ENCODE peak calls at places on chromosomes 6 and 20, in seven cellular contexts. I, T, M, A, H, U and L are unnamed samples. For H3K27me3, the result is how much of the 10 kb centered on the place peaks cover.

GRCh38 chr6:52937908-52938307 is 28.4 kb upstream of the GSTA3 start:
- DNase-seq in A (no peak), H (no peak), M (no peak), U (no peak), I (no peak), T (no peak), L (no peak)

GRCh38 chr6:12909828-12910227 is 193.3 kb downstream of the PHACTR1 start:
- DNase-seq in M (no peak), U (no peak), T (no peak), H (no peak), I (no peak), A (no peak), L (no peak)

GRCh38 chr6:112249489-112249888 is 4.9 kb downstream of the LAMA4 start:
- DNase-seq in T (no peak), M (no peak), A (no peak), I (no peak), H (no peak), U (no peak), L (no peak)

GRCh38 chr20:19275630-19276071 is 63.2 kb downstream of the SLC24A3 start:
- DNase-seq in U (peak), T (peak), I (peak), M (no peak), A (no peak), H (no peak), L (no peak)

GRCh38 chr6:130070306-130070705 is 51.9 kb downstream of the L3MBTL3 start:
- DNase-seq in M (no peak), U (no peak), T (no peak), A (no peak), H (no peak), I (no peak), L (no peak)

GRCh38 chr6:79421707-79422484 is 115.3 kb downstream of the LCA5 start:
- DNase-seq in I (no peak), M (peak), H (no peak), A (no peak), T (no peak), U (no peak), L (no peak)

GRCh38 chr6:109239918-109240321 is 142.3 kb downstream of the CD164 start:
- DNase-seq in M (no peak), I (no peak), T (no peak), U (no peak), H (peak), A (no peak), L (no peak)

GRCh38 chr20:24523661-24524060 is 54.2 kb downstream of the SYNDIG1 start:
- DNase-seq in U (no peak), M (no peak), I (no peak), T (no peak), H (no peak), A (no peak), L (no peak)

GRCh38 chr6:17299222-17299621 is 18.1 kb downstream of the RBM24 start:
- DNase-seq in I (no peak), A (no peak), U (no peak), T (no peak), M (no peak), H (no peak), L (no peak)

GRCh38 chr6:168071620-168072019 is 7.4 kb downstream of the FRMD1 start:
- DNase-seq in U (no peak), T (no peak), I (peak), A (no peak), M (no peak), H (peak), L (no peak)

GRCh38 chr20:33704197-33704924 is 15.7 kb downstream of the PXMP4 start:
- DNase-seq in M (no peak), T (no peak), A (no peak), U (no peak), H (no peak), I (no peak), L (no peak)

GRCh38 chr6:82022614-82023102 is 224.9 kb downstream of the IBTK start:
- DNase-seq in T (no peak), U (no peak), I (no peak), M (no peak), H (peak), A (peak), L (no peak)

GRCh38 chr6:22145823-22146379 is 150.9 kb downstream of the PRL start:
- DNase-seq in U (no peak), M (peak), A (no peak), T (no peak), H (no peak), I (no peak), L (peak)

GRCh38 chr6:166692723-166693302 is 65.8 kb upstream of the RPS6KA2 start:
- DNase-seq in A (no peak), I (no peak), H (no peak), U (no peak), M (no peak), T (no peak), L (no peak)

GRCh38 chr20:54475334-54476287 is at the start of gene DOK5:
- DNase-seq in T (no peak), U (peak), M (peak), H (no peak), I (no peak), A (no peak), L (no peak)

GRCh38 chr6:159533016-159533415 is 160.0 kb downstream of the SOD2 start:
- DNase-seq in I (no peak), H (no peak), U (no peak), T (no peak), M (no peak), A (no peak), L (no peak)

GRCh38 chr6:111586554-111586953 is 19.1 kb downstream of the TRAF3IP2 start:
- DNase-seq in H (no peak), U (no peak), A (no peak), T (no peak), I (no peak), M (no peak), L (no peak)

GRCh38 chr6:134911532-134911931 is 38.4 kb downstream of the ALDH8A1 start:
- DNase-seq in I (no peak), T (no peak), H (no peak), A (no peak), U (no peak), M (no peak), L (no peak)

GRCh38 chr6:34047913-34048867 is 97.7 kb downstream of the GRM4 start:
- DNase-seq in I (no peak), A (no peak), H (no peak), T (no peak), U (no peak), M (no peak), L (no peak)

GRCh38 chr20:1187605-1188171 is 2.9 kb upstream of the TMEM74B start:
- DNase-seq in H (peak), I (no peak), A (no peak), U (no peak), T (no peak), M (no peak), L (no peak)

GRCh38 chr20:8658103-8658502 is 410.8 kb upstream of the PLCB4 start:
- DNase-seq in A (no peak), I (no peak), U (no peak), H (no peak), M (no peak), T (no peak), L (no peak)

GRCh38 chr20:15609956-15610355 is 963.3 kb downstream of the KIF16B start:
- DNase-seq in U (no peak), I (no peak), T (no peak), A (no peak), H (no peak), M (no peak), L (no peak)

GRCh38 chr6:105324386-105325000 is 78.4 kb downstream of the PREP start:
- DNase-seq in A (no peak), I (no peak), M (no peak), T (no peak), H (no peak), U (no peak), L (no peak)

GRCh38 chr6:16903470-16903869 is 142.2 kb upstream of the ATXN1 start:
- DNase-seq in I (no peak), H (no peak), M (no peak), T (no peak), A (no peak), U (no peak), L (no peak)

GRCh38 chr20:23159256-23159922 is 73.3 kb upstream of the CD93 start:
- DNase-seq in A (no peak), T (no peak), H (no peak), U (peak), I (peak), M (no peak), L (no peak)
- TF ChIP-seq POLR2AphosphoS5 in A (no peak), T (no peak), H (no peak), U (peak), I (no peak), M (no peak), L (no peak)

DNA sequence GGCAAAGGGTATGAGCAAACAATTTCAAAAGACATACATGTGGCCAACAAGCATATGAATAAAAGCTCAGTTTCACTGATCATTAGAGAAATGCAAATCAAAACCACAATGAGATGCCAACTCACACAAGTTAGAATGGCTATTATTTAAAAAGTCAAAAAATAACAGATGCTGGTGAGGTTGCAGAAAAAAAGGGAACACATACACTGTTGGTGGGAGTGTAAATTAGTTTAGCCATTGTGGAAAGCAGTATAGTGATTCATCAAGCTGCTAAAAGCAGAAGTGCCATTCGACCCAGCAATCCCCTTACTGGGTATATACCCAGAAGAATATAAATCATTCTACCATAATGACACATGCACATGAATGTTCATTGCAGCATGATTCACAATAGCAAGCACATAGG is 6.7 kb upstream of the KHDC1L start:
- DNase-seq in A (no peak), H (no peak), U (no peak), I (no peak), M (no peak), T (no peak), L (no peak)
- H3K27ac ChIP-seq in A (no peak), H (no peak), U (no peak), I (no peak), M (no peak), T (no peak), L (no peak)

DNA sequence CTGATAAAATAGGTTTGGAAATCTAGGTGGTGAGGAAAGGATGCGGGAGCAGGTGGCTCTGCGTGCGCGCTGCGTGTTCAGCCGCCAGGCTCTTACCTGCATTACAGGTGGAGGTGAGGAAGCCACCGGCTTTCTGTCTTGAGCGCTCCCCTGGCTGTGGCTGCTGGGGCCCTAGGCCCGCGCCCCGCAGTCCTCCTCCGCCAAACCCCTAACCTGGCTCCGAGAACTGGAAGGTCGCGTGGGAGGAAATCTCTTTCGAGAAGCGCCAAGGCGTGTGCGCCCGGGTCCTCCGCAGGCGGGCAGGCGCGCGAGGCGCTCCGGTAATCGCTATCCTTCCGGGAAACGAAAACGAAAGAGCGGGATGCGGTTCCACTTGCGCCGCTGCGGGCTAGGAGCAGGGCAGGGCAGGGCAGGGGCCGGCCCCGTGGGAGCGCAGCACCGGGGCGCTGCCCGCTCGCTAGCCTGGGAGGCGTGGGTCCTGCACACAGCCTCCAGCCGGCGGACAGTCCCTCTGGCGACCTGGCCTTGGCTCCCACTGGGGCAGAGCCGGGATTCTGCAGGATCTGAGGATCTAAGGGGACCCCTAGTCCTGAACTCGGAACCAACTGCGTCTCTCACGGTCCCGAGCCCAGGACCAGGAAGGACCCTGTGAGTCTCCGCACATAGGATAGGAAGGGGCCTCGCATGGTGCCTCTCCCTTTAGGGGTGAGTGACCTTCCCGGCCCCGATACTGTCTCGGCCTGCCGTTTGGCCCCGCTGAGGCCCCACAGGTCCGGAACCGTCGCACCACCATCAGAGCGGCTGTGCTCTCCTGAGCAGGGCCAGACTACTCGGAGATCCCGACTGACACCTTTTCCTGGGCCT is at the start of gene ETV7:
- DNase-seq in M (peak), I (peak), T (peak), H (no peak), A (no peak), U (peak), L (no peak)
- H3K27me3 ChIP-seq in M (under half), I (under half), T (under half), H (half or more), A (under half), U (under half), L (under half)

DNA sequence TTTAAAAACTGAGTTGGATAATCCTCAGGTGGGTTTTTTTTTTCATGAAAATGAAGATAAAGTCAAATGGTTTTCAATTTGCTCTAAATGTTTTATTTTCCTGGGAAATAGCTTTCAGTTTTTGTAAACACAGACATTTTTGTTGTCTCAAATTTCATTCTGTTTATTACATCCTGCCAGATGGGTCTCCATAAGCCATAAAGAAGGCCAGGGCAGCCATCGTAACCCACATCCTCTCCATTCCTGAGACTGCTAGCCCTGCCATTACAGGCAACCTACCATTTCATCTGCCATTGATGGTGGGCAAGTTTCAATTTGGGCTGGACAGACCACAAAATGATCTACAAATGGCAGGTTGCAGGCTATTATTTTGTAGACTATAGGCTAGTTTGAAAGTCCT is 60.8 kb downstream of the BTBD3 start:
- DNase-seq in H (no peak), M (no peak), T (no peak), U (no peak), A (no peak), I (no peak), L (no peak)
- TF ChIP-seq POLR2AphosphoS5 in H (no peak), M (no peak), T (no peak), U (no peak), A (no peak), I (no peak), L (no peak)

DNA sequence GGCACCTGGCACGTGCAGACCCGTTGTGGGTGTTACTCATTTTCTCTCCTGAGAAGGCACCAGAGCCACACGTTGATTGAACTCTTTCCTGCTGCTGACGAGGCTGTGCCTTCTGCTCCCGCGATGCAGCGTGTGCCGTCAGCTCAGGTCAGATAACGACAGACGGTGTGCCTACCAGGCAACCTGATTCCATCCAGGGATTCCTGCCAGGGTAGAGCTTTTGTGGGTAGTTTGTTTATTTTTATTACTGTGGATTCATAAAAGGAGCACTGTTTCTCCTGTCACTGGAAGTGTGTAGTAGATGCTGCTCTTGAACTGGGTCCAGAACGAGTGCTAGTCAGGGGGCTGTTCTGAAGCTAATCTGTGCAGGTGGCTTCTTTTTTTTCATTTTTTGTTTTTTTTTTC is 20.7 kb downstream of the PRPF6 start:
- DNase-seq in A (no peak), H (no peak), U (no peak), M (no peak), I (no peak), T (no peak), L (no peak)
- H3K27ac ChIP-seq in A (no peak), H (no peak), U (no peak), M (no peak), I (no peak), T (no peak), L (no peak)

GRCh38 chr20:63310265-63310971 is 17.4 kb downstream of the COL20A1 start:
- DNase-seq in A (no peak), I (no peak), U (no peak), T (no peak), M (no peak), H (no peak), L (no peak)

GRCh38 chr20:63311186-63311832 is 18.3 kb downstream of the COL20A1 start:
- DNase-seq in T (no peak), I (no peak), M (no peak), A (no peak), H (no peak), U (no peak), L (no peak)

GRCh38 chr20:63308218-63308911 is 15.4 kb downstream of the COL20A1 start:
- DNase-seq in A (no peak), I (no peak), M (no peak), T (no peak), H (no peak), U (no peak), L (no peak)

GRCh38 chr20:63307538-63308217 is 14.7 kb downstream of the COL20A1 start:
- DNase-seq in A (no peak), H (no peak), M (no peak), T (no peak), U (no peak), I (no peak), L (no peak)

GRCh38 chr20:63309261-63310071 is 16.5 kb downstream of the COL20A1 start:
- DNase-seq in U (no peak), T (no peak), M (peak), I (peak), A (no peak), H (peak), L (no peak)
- H3K27me3 ChIP-seq in U (under half), T (half or more), M (under half), I (under half), A (under half), H (half or more), L (under half)

DNA sequence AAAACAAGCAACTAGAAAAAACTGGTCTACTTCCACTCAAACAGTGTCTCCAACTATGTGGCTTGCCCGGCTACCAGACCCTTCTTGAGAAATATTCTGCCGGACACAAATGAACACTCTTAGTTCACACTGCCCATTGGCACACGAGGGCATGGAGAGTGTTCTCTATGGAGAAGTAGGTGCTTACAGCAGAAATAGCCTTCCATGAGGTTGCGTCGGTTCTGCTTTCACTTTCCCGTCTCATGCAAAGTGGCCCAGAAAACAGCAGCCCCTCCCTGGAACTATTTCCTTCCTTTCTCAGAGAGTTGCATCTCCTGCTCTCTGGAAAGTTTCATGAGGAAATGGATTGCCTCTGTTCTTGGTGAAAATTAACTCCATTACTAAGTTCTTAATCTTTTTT is 9.5 kb upstream of the HLA-DOA start:
- DNase-seq in M (no peak), T (no peak), H (no peak), U (peak), A (no peak), I (peak), L (no peak)
- TF ChIP-seq POLR2AphosphoS5 in M (no peak), T (peak), H (no peak), U (peak), A (no peak), I (peak), L (no peak)

DNA sequence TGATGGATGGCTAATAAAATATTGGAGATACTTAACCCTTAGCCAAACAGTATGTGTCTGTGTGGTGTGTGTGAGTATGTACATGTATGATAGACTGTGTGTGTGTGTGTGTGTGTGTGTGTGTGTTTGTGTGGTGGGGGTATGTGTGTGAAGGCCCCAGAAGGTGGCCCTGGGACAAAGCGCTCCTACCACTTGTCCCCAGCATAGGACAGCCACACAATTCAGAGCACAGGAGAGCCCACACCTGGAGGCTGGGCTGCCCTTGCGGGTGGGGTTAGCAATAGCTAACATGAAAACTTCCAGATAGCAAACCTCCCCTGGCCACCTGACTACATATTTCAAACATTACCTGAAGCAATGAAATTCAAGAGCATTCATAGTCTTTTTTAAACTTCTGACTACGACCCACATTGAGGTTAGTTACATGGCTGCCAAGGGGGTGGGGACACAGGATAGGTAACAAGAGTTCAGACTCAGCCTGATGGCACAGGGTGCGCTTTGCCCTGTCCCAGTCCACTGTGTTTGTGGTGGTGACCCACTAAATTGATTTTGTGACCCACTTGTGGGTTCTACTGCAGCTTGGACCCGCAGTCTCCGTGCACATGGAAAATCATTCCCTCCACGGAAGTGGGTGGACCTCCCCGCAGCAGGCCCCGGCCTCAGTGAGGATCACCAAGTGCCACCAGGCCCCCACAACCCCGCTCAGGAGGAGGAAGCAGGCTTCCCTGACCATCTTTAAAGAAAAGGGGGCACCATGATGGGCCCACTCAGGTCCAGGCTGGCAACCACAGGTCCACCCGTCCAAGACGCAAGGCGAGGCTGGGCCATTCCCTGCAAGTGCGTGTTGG is 34.8 kb downstream of the ZC3H12D start:
- DNase-seq in A (no peak), T (no peak), M (no peak), H (no peak), I (no peak), U (no peak), L (no peak)
- H3K27ac ChIP-seq in A (no peak), T (no peak), M (no peak), H (no peak), I (no peak), U (peak), L (no peak)

DNA sequence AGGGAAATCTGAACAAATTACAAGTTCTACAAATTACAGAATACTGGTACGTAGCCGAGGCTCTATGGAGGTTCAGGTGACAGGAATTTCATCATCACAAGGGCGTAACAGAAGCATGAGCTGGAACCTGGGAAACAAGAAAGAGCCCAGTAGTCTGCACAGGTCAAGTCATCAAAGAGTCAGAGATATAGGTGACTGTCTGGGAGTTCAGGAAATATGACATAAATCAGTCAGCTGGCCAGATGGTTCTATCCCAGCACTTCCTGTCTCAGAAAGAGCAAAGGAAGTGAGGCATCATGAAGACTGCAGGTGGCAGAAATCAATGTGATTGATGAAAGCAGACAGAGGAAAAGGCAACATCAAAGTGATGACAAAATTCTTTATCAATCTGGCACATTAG is 23.3 kb downstream of the MYCT1 start:
- DNase-seq in T (no peak), H (no peak), U (no peak), M (no peak), I (no peak), A (peak), L (no peak)
- H3K27me3 ChIP-seq in T (under half), H (under half), U (under half), M (under half), I (under half), A (under half), L (under half)